ENCODE peak calls at places on chromosomes 6 and 20, in seven cellular contexts. One of them, this sample, is unnamed.

GRCh38 chr6:147117580-147117979 is 86.6 kb upstream of the STXBP5 start:
- DNase-seq in effector CD4-positive, alpha-beta T cell: no peak
- DNase-seq in IMR-90: peak; percentile 49
- DNase-seq in head of caudate nucleus: no peak
- DNase-seq in activated naive CD8-positive, alpha-beta T cell treated with anti-CD3 and anti-CD28 coated beads for 36 hours: no peak
- DNase-seq in HT1080: peak; percentile 23
- DNase-seq in astrocyte of the spinal cord: no peak
- DNase-seq in this sample: no peak

GRCh38 chr6:150267686-150268561 is 100.9 kb upstream of the IYD start:
- DNase-seq in head of caudate nucleus: no peak
- DNase-seq in effector CD4-positive, alpha-beta T cell: no peak
- DNase-seq in activated naive CD8-positive, alpha-beta T cell treated with anti-CD3 and anti-CD28 coated beads for 36 hours: no peak
- DNase-seq in HT1080: peak; percentile 15
- DNase-seq in astrocyte of the spinal cord: peak; percentile 64
- DNase-seq in IMR-90: peak; percentile 88
- DNase-seq in this sample: no peak

GRCh38 chr20:63891061-63892002 is 3.6 kb upstream of the DNAJC5 start:
- DNase-seq in IMR-90: no peak
- DNase-seq in effector CD4-positive, alpha-beta T cell: no peak
- DNase-seq in activated naive CD8-positive, alpha-beta T cell treated with anti-CD3 and anti-CD28 coated beads for 36 hours: no peak
- DNase-seq in astrocyte of the spinal cord: no peak
- DNase-seq in head of caudate nucleus: no peak
- DNase-seq in HT1080: no peak
- DNase-seq in this sample: no peak

GRCh38 chr6:19851273-19852089 is 14.3 kb downstream of the ID4 start:
- DNase-seq in IMR-90: peak; percentile 84
- DNase-seq in activated naive CD8-positive, alpha-beta T cell treated with anti-CD3 and anti-CD28 coated beads for 36 hours: no peak
- DNase-seq in head of caudate nucleus: peak; percentile 75
- DNase-seq in effector CD4-positive, alpha-beta T cell: no peak
- DNase-seq in astrocyte of the spinal cord: peak; percentile 79
- DNase-seq in HT1080: peak; percentile 64
- DNase-seq in this sample: no peak

GRCh38 chr6:138483911-138484731 is 15.2 kb downstream of the NHSL1 start:
- DNase-seq in head of caudate nucleus: no peak
- DNase-seq in IMR-90: no peak
- DNase-seq in effector CD4-positive, alpha-beta T cell: no peak
- DNase-seq in activated naive CD8-positive, alpha-beta T cell treated with anti-CD3 and anti-CD28 coated beads for 36 hours: no peak
- DNase-seq in astrocyte of the spinal cord: no peak
- DNase-seq in HT1080: no peak
- DNase-seq in this sample: no peak

GRCh38 chr6:36488221-36488620 is 45.4 kb downstream of the KCTD20 start:
- DNase-seq in effector CD4-positive, alpha-beta T cell: no peak
- DNase-seq in activated naive CD8-positive, alpha-beta T cell treated with anti-CD3 and anti-CD28 coated beads for 36 hours: no peak
- DNase-seq in IMR-90: no peak
- DNase-seq in head of caudate nucleus: peak; percentile 29
- DNase-seq in HT1080: no peak
- DNase-seq in astrocyte of the spinal cord: no peak
- DNase-seq in this sample: no peak

GRCh38 chr6:21103626-21104224 is 489.8 kb upstream of the SOX4 start:
- DNase-seq in HT1080: no peak
- DNase-seq in head of caudate nucleus: no peak
- DNase-seq in effector CD4-positive, alpha-beta T cell: no peak
- DNase-seq in activated naive CD8-positive, alpha-beta T cell treated with anti-CD3 and anti-CD28 coated beads for 36 hours: no peak
- DNase-seq in astrocyte of the spinal cord: no peak
- DNase-seq in IMR-90: peak; percentile 52
- DNase-seq in this sample: no peak

GRCh38 chr20:430091-430999 is 22.2 kb downstream of the RBCK1 start:
- DNase-seq in astrocyte of the spinal cord: no peak
- DNase-seq in HT1080: no peak
- DNase-seq in head of caudate nucleus: no peak
- DNase-seq in activated naive CD8-positive, alpha-beta T cell treated with anti-CD3 and anti-CD28 coated beads for 36 hours: no peak
- DNase-seq in IMR-90: no peak
- DNase-seq in effector CD4-positive, alpha-beta T cell: no peak
- DNase-seq in this sample: no peak

GRCh38 chr6:48881551-48881950 is 581.5 kb downstream of the MMUT start:
- DNase-seq in effector CD4-positive, alpha-beta T cell: no peak
- DNase-seq in head of caudate nucleus: no peak
- DNase-seq in astrocyte of the spinal cord: no peak
- DNase-seq in activated naive CD8-positive, alpha-beta T cell treated with anti-CD3 and anti-CD28 coated beads for 36 hours: no peak
- DNase-seq in HT1080: no peak
- DNase-seq in IMR-90: no peak
- DNase-seq in this sample: no peak

GRCh38 chr6:130027948-130028347 is 9.6 kb downstream of the L3MBTL3 start:
- DNase-seq in head of caudate nucleus: no peak
- DNase-seq in effector CD4-positive, alpha-beta T cell: no peak
- DNase-seq in astrocyte of the spinal cord: no peak
- DNase-seq in HT1080: no peak
- DNase-seq in activated naive CD8-positive, alpha-beta T cell treated with anti-CD3 and anti-CD28 coated beads for 36 hours: no peak
- DNase-seq in IMR-90: no peak
- DNase-seq in this sample: no peak

GRCh38 chr6:78810698-78811097 is 56.7 kb upstream of the IRAK1BP1 start:
- DNase-seq in activated naive CD8-positive, alpha-beta T cell treated with anti-CD3 and anti-CD28 coated beads for 36 hours: no peak
- DNase-seq in IMR-90: peak; percentile 31
- DNase-seq in HT1080: no peak
- DNase-seq in effector CD4-positive, alpha-beta T cell: no peak
- DNase-seq in head of caudate nucleus: no peak
- DNase-seq in astrocyte of the spinal cord: no peak
- DNase-seq in this sample: no peak

This sample was measured in ascending aorta.